ENCODE peak calls at places on chromosomes 1 and 21, in six cellular contexts. D is neural progenitor cell, O is foreskin fibroblast, K is left ventricle myocardium inferior, L is GM12865, T is cardiac muscle cell. S is an unnamed sample.

GRCh38 chr1:21764615-21765423 is 18.1 kb downstream of the USP48 start:
- DNase-seq in D (peak; percentile 44), O (peak; percentile 90), K (peak; percentile 46), L (peak; percentile 84), T (no peak), S (peak; percentile 51)

GRCh38 chr1:99173282-99173681 is 91.0 kb upstream of the PLPPR4 start:
- DNase-seq in D (no peak), O (no peak), K (no peak), L (no peak), T (no peak), S (no peak)

GRCh38 chr1:46645815-46646214 is 22.3 kb downstream of the ATPAF1 start:
- DNase-seq in D (no peak), O (no peak), K (no peak), L (no peak), T (no peak), S (no peak)

GRCh38 chr1:91846007-91846620 is 39.8 kb downstream of the TGFBR3 start:
- DNase-seq in D (peak; percentile 28), O (peak; percentile 39), K (no peak), L (peak; percentile 40), T (peak; percentile 83), S (no peak)

GRCh38 chr1:225860860-225861441 is 21.2 kb downstream of the TMEM63A start:
- DNase-seq in D (no peak), O (no peak), K (no peak), L (no peak), T (no peak), S (no peak)

GRCh38 chr1:201565024-201565730 is 26.2 kb downstream of the NAV1 start:
- DNase-seq in D (no peak), O (no peak), K (peak; percentile 36), L (no peak), T (no peak), S (no peak)

GRCh38 chr1:30197616-30197934 is 525.8 kb downstream of the MATN1 start:
- DNase-seq in D (no peak), O (no peak), K (no peak), L (no peak), T (no peak), S (no peak)

GRCh38 chr1:109761227-109762038 is 2.3 kb downstream of the EPS8L3 start:
- DNase-seq in D (no peak), O (no peak), K (peak; percentile 42), L (no peak), T (peak; percentile 59), S (no peak)

GRCh38 chr1:54705153-54705552 is 10.5 kb upstream of the TTC4 start:
- DNase-seq in D (peak; percentile 38), O (no peak), K (no peak), L (no peak), T (no peak), S (no peak)

GRCh38 chr1:70779571-70779970 is 268.0 kb downstream of the PTGER3 start:
- DNase-seq in D (no peak), O (peak; percentile 36), K (no peak), L (peak; percentile 5), T (no peak), S (no peak)

GRCh38 chr1:68117416-68117815 is 67.0 kb upstream of the DIRAS3 start:
- DNase-seq in D (no peak), O (no peak), K (no peak), L (no peak), T (no peak), S (no peak)

GRCh38 chr1:168469690-168470089 is 74.1 kb downstream of the XCL2 start:
- DNase-seq in D (no peak), O (peak; percentile 94), K (peak; percentile 80), L (peak; percentile 19), T (no peak), S (peak; percentile 74)

GRCh38 chr1:96329121-96329520 is 392.5 kb upstream of the PTBP2 start:
- DNase-seq in D (no peak), O (no peak), K (no peak), L (no peak), T (no peak), S (no peak)

GRCh38 chr1:6385673-6386191 is 7.8 kb downstream of the ACOT7 start:
- DNase-seq in D (peak; percentile 84), O (peak; percentile 77), K (peak; percentile 42), L (no peak), T (peak; percentile 24), S (no peak)

GRCh38 chr1:11749203-11749689 is 12.7 kb upstream of the C1orf167 start:
- DNase-seq in D (peak; percentile 49), O (no peak), K (peak; percentile 33), L (peak; percentile 42), T (peak; percentile 37), S (peak; percentile 77)

GRCh38 chr1:38891753-38892152 is 10.4 kb upstream of the GJA9 start:
- DNase-seq in D (peak; percentile 24), O (no peak), K (no peak), L (no peak), T (peak; percentile 15), S (peak; percentile 14)

GRCh38 chr21:14545906-14546480 is at the start of gene SAMSN1:
- DNase-seq in D (no peak), O (no peak), K (no peak), L (peak; percentile 90), T (no peak), S (peak; percentile 86)
- TF ChIP-seq CTCF in D (no peak), O (no peak), K (no peak), L (no peak), T (no peak), S (no peak)

GRCh38 chr1:2642560-2643413 is 10.0 kb upstream of the MMEL1 start:
- DNase-seq in D (peak; percentile 97), O (peak; percentile 83), K (peak; percentile 92), L (peak; percentile 94), T (no peak), S (peak; percentile 96)
- TF ChIP-seq CTCF in D (no peak), O (no peak), K (peak; percentile 22), L (peak; percentile 12), T (peak; percentile 11), S (no peak)

GRCh38 chr1:33735624-33736023 is 128.3 kb upstream of the HMGB4 start:
- DNase-seq in D (peak; percentile 9), O (no peak), K (no peak), L (no peak), T (peak; percentile 18), S (no peak)
- TF ChIP-seq CTCF in D (peak; percentile 43), O (peak; percentile 33), K (peak; percentile 50), L (no peak), T (no peak), S (no peak)

GRCh38 chr1:200423235-200423634 is 13.4 kb upstream of the ZNF281 start:
- DNase-seq in D (no peak), O (no peak), K (no peak), L (no peak), T (no peak), S (no peak)

GRCh38 chr1:200429221-200429751 is 19.4 kb upstream of the ZNF281 start:
- DNase-seq in D (no peak), O (peak; percentile 58), K (no peak), L (no peak), T (no peak), S (no peak)

GRCh38 chr1:200428482-200429205 is 18.8 kb upstream of the ZNF281 start:
- DNase-seq in D (no peak), O (no peak), K (no peak), L (peak; percentile 31), T (no peak), S (no peak)

GRCh38 chr1:200426196-200426595 is 16.4 kb upstream of the ZNF281 start:
- DNase-seq in D (no peak), O (no peak), K (no peak), L (no peak), T (no peak), S (no peak)

DNA sequence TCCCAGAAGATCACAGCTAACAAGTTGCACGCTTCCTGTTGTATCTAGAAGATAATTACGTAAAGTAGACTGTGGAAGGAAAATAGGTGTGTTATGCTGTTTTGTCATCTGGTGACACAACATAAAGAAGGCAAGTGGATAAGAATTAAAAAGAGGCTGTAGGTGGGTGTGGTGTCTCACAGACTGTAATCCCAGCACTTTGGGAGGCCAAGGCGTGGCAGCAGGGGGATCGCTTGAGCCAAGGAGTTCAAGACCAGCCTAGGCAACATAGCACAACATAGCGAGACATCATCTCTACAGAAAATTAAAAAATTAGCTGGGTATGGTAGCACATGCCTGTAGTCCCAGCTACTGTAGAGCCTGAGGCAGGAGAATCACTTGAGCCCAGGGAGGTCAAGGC is 17.9 kb upstream of the ZNF281 start:
- DNase-seq in D (no peak), O (no peak), K (no peak), L (no peak), T (no peak), S (no peak)
- TF ChIP-seq CTCF in D (no peak), O (no peak), K (no peak), L (no peak), T (no peak), S (no peak)

DNA sequence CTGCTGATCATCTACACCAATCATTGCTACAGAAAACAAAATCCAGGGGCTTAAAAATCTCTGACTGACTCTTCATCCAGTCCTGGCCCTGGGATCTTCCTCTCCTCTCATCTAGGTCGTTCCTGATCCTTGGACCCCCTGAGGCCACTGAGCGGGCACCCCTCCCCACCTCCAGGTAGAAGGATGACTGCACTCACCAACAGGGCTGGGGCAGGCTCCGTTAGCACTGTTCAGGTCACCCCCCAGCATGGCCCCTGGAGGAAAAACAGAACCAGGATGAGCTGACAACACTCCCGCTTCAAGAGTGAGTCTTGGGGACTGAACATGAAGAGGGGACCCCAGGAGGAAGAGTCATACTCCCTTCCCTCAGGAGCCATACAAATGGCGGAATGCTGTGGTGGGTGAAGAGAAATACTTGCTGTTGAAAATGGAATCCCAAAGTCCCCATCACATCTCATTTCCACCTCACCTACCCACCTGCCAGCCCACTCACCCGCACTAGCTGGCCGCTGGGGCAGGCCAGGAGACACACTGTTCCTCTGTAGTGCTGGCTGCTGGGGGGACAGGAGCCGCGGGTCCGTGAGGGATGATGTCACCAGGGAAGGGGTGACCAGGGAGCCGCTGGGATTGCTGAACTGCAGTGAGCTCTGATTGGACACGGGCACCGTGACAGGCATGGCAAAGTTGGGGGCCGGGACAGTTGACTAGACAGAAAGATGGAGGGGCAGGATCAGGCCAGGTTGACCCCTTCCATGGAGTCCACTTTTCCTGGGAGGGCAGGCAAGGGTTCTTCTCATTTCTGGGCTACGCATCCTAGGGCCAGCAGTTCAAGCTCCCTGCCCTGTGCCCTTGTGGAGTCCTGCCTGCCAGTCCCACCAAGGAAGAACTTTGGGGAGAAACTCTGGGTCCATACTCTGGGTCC is 21.2 kb downstream of the MEF2D start:
- DNase-seq in D (no peak), O (no peak), K (no peak), L (no peak), T (no peak), S (no peak)
- TF ChIP-seq CTCF in D (no peak), O (no peak), K (no peak), L (no peak), T (no peak), S (no peak)

GRCh38 chr1:52059326-52059725 is 3.2 kb downstream of the BTF3L4 start:
- DNase-seq in D (no peak), O (peak; percentile 24), K (no peak), L (no peak), T (no peak), S (no peak)
- TF ChIP-seq CTCF in D (no peak), O (no peak), K (no peak), L (no peak), T (no peak), S (no peak)